ENCODE peak calls at places on chromosomes 13 and 19, in six cellular contexts. P, C, S, E, J and F are unnamed samples. For H3K4me1, the result is how much of the 10 kb centered on the place peaks cover.

GRCh38 chr13:42333613-42334328 is 61.8 kb downstream of the AKAP11 start:
- DNase-seq in P (no peak), C (peak), S (no peak), E (no peak), J (peak), F (peak)

GRCh38 chr19:16199275-16199932 is 1.7 kb downstream of the AP1M1 start:
- DNase-seq in P (no peak), C (no peak), S (no peak), E (no peak), J (no peak), F (no peak)

GRCh38 chr13:60274664-60275063 is 110.9 kb upstream of the DIAPH3 start:
- DNase-seq in P (no peak), C (no peak), S (no peak), E (no peak), J (no peak), F (no peak)

GRCh38 chr19:46603752-46604241 is 2.7 kb downstream of the CALM3 start:
- DNase-seq in P (no peak), C (no peak), S (no peak), E (no peak), J (no peak), F (no peak)

GRCh38 chr13:46604226-46604968 is 51.4 kb downstream of the LRCH1 start:
- DNase-seq in P (no peak), C (no peak), S (no peak), E (no peak), J (no peak), F (no peak)

GRCh38 chr19:23823952-23824389 is 65.3 kb upstream of the ZNF681 start:
- DNase-seq in P (no peak), C (no peak), S (peak), E (no peak), J (peak), F (no peak)

GRCh38 chr19:46520616-46521015 is 24.9 kb upstream of the PNMA8B start:
- DNase-seq in P (no peak), C (no peak), S (no peak), E (no peak), J (peak), F (no peak)

GRCh38 chr13:42991892-42992584 is at the start of gene EPSTI1:
- DNase-seq in P (peak), C (peak), S (peak), E (peak), J (peak), F (peak)

GRCh38 chr19:50784710-50785109 is 5.5 kb upstream of the ACP4 start:
- DNase-seq in P (no peak), C (no peak), S (no peak), E (no peak), J (no peak), F (no peak)

GRCh38 chr19:32324631-32325215 is 20.7 kb upstream of the ZNF507 start:
- DNase-seq in P (no peak), C (peak), S (no peak), E (no peak), J (no peak), F (no peak)

GRCh38 chr13:109843695-109844094 is 57.3 kb upstream of the IRS2 start:
- DNase-seq in P (no peak), C (no peak), S (no peak), E (no peak), J (no peak), F (no peak)

GRCh38 chr19:18155095-18156087 is 2.4 kb downstream of the PIK3R2 start:
- DNase-seq in P (no peak), C (no peak), S (no peak), E (no peak), J (no peak), F (no peak)

GRCh38 chr19:18156841-18157464 is 4.0 kb downstream of the PIK3R2 start:
- DNase-seq in P (peak), C (peak), S (no peak), E (peak), J (no peak), F (no peak)

GRCh38 chr19:18158471-18158870 is 5.5 kb downstream of the PIK3R2 start:
- DNase-seq in P (no peak), C (no peak), S (no peak), E (no peak), J (no peak), F (no peak)

GRCh38 chr19:18156268-18156667 is 3.3 kb downstream of the PIK3R2 start:
- DNase-seq in P (no peak), C (no peak), S (no peak), E (no peak), J (no peak), F (no peak)

GRCh38 chr19:18157465-18158063 is 4.6 kb downstream of the PIK3R2 start:
- DNase-seq in P (no peak), C (no peak), S (no peak), E (no peak), J (peak), F (no peak)
- H3K4me1 ChIP-seq in P (under half), C (under half), S (under half), E (under half), J (under half), F (under half)

GRCh38 chr19:42198676-42199439 is 18.6 kb downstream of the DEDD2 start:
- DNase-seq in P (no peak), C (no peak), S (peak), E (no peak), J (peak), F (peak)
- H3K4me1 ChIP-seq in P (under half), C (under half), S (under half), E (under half), J (under half), F (half or more)

DNA sequence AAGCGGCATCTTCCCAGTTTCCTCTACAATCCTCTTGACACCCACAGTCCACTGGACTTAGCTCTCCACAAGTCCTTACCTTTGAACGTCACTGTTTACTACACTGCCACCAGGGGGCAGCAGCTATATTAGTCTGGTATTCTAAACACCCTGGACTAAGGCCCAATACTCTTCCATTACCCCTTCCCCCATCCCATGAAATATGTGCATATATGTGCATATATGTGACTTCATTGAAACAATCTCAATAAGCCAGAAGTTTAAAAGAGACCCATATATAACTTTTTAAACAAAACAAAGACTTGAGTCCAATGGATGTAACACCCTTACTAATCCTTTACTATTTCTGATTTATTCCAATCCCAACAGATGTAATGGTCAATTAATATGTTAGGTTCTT is 15.5 kb downstream of the GGACT start:
- DNase-seq in P (peak), C (peak), S (peak), E (peak), J (peak), F (peak)
- H3K4me1 ChIP-seq in P (under half), C (under half), S (under half), E (under half), J (under half), F (under half)

GRCh38 chr19:18743281-18743825 is 47.8 kb downstream of the COMP start:
- DNase-seq in P (no peak), C (peak), S (no peak), E (no peak), J (peak), F (no peak)
- H3K4me1 ChIP-seq in P (under half), C (under half), S (under half), E (under half), J (under half), F (under half)